ENCODE peak calls at places on chromosomes 4 and X, in seven cellular contexts. One of them, this sample, is unnamed.

GRCh38 chrX:152061557-152061956 is 76.8 kb downstream of the MAGEA10 start:
- DNase-seq in psoas muscle: no peak
- DNase-seq in EL: no peak
- DNase-seq in NCI-H774: no peak
- DNase-seq in HT-29: no peak
- DNase-seq in activated T-helper 1 cell treated with anti-CD3 and anti-CD28 coated beads, Interleukin-2, amount 50 U/mL, for 16 hours: no peak
- DNase-seq in stimulated activated CD4-positive, alpha-beta T cell treated with anti-CD3 and anti-CD28 coated beads, TNF-alpha, amount 100 ng/mL, for 4 hours: no peak
- DNase-seq in this sample: no peak

GRCh38 chrX:39946822-39947221 is 150.9 kb downstream of the BCOR start:
- DNase-seq in psoas muscle: no peak
- DNase-seq in EL: peak; percentile 82
- DNase-seq in NCI-H774: no peak
- DNase-seq in HT-29: no peak
- DNase-seq in activated T-helper 1 cell treated with anti-CD3 and anti-CD28 coated beads, Interleukin-2, amount 50 U/mL, for 16 hours: no peak
- DNase-seq in stimulated activated CD4-positive, alpha-beta T cell treated with anti-CD3 and anti-CD28 coated beads, TNF-alpha, amount 100 ng/mL, for 4 hours: no peak
- DNase-seq in this sample: no peak

GRCh38 chr4:125735107-125735506 is 420.4 kb downstream of the FAT4 start:
- DNase-seq in psoas muscle: peak; percentile 25
- DNase-seq in EL: peak; percentile 93
- DNase-seq in NCI-H774: no peak
- DNase-seq in HT-29: peak; percentile 44
- DNase-seq in activated T-helper 1 cell treated with anti-CD3 and anti-CD28 coated beads, Interleukin-2, amount 50 U/mL, for 16 hours: no peak
- DNase-seq in stimulated activated CD4-positive, alpha-beta T cell treated with anti-CD3 and anti-CD28 coated beads, TNF-alpha, amount 100 ng/mL, for 4 hours: no peak
- DNase-seq in this sample: peak; percentile 13

GRCh38 chr4:153169811-153170210 is 34.4 kb upstream of the TRIM2 start:
- DNase-seq in psoas muscle: no peak
- DNase-seq in EL: no peak
- DNase-seq in NCI-H774: no peak
- DNase-seq in HT-29: no peak
- DNase-seq in activated T-helper 1 cell treated with anti-CD3 and anti-CD28 coated beads, Interleukin-2, amount 50 U/mL, for 16 hours: no peak
- DNase-seq in stimulated activated CD4-positive, alpha-beta T cell treated with anti-CD3 and anti-CD28 coated beads, TNF-alpha, amount 100 ng/mL, for 4 hours: no peak
- DNase-seq in this sample: no peak

GRCh38 chr4:94889961-94890360 is 132.2 kb downstream of the BMPR1B start:
- DNase-seq in psoas muscle: no peak
- DNase-seq in EL: no peak
- DNase-seq in NCI-H774: no peak
- DNase-seq in HT-29: no peak
- DNase-seq in activated T-helper 1 cell treated with anti-CD3 and anti-CD28 coated beads, Interleukin-2, amount 50 U/mL, for 16 hours: no peak
- DNase-seq in stimulated activated CD4-positive, alpha-beta T cell treated with anti-CD3 and anti-CD28 coated beads, TNF-alpha, amount 100 ng/mL, for 4 hours: no peak
- DNase-seq in this sample: no peak

GRCh38 chr4:65645185-65645584 is 25.1 kb downstream of the EPHA5 start:
- DNase-seq in psoas muscle: no peak
- DNase-seq in EL: peak; percentile 40
- DNase-seq in NCI-H774: no peak
- DNase-seq in HT-29: no peak
- DNase-seq in activated T-helper 1 cell treated with anti-CD3 and anti-CD28 coated beads, Interleukin-2, amount 50 U/mL, for 16 hours: no peak
- DNase-seq in stimulated activated CD4-positive, alpha-beta T cell treated with anti-CD3 and anti-CD28 coated beads, TNF-alpha, amount 100 ng/mL, for 4 hours: no peak
- DNase-seq in this sample: no peak

GRCh38 chr4:58075724-58076123 is 965.5 kb upstream of the IGFBP7 start:
- DNase-seq in psoas muscle: no peak
- DNase-seq in EL: no peak
- DNase-seq in NCI-H774: no peak
- DNase-seq in HT-29: no peak
- DNase-seq in activated T-helper 1 cell treated with anti-CD3 and anti-CD28 coated beads, Interleukin-2, amount 50 U/mL, for 16 hours: no peak
- DNase-seq in stimulated activated CD4-positive, alpha-beta T cell treated with anti-CD3 and anti-CD28 coated beads, TNF-alpha, amount 100 ng/mL, for 4 hours: no peak
- DNase-seq in this sample: no peak

GRCh38 chr4:167509551-167509950 is 275.3 kb upstream of the SPOCK3 start:
- DNase-seq in psoas muscle: no peak
- DNase-seq in EL: no peak
- DNase-seq in NCI-H774: no peak
- DNase-seq in HT-29: no peak
- DNase-seq in activated T-helper 1 cell treated with anti-CD3 and anti-CD28 coated beads, Interleukin-2, amount 50 U/mL, for 16 hours: no peak
- DNase-seq in stimulated activated CD4-positive, alpha-beta T cell treated with anti-CD3 and anti-CD28 coated beads, TNF-alpha, amount 100 ng/mL, for 4 hours: no peak
- DNase-seq in this sample: no peak

GRCh38 chr4:39941682-39942217 is 36.0 kb downstream of the PDS5A start:
- DNase-seq in psoas muscle: no peak
- DNase-seq in EL: no peak
- DNase-seq in NCI-H774: no peak
- DNase-seq in HT-29: no peak
- DNase-seq in activated T-helper 1 cell treated with anti-CD3 and anti-CD28 coated beads, Interleukin-2, amount 50 U/mL, for 16 hours: no peak
- DNase-seq in stimulated activated CD4-positive, alpha-beta T cell treated with anti-CD3 and anti-CD28 coated beads, TNF-alpha, amount 100 ng/mL, for 4 hours: no peak
- DNase-seq in this sample: no peak

GRCh38 chr4:115234405-115235093 is 121.1 kb upstream of the NDST4 start:
- DNase-seq in psoas muscle: no peak
- DNase-seq in EL: no peak
- DNase-seq in NCI-H774: no peak
- DNase-seq in HT-29: peak; percentile 39
- DNase-seq in activated T-helper 1 cell treated with anti-CD3 and anti-CD28 coated beads, Interleukin-2, amount 50 U/mL, for 16 hours: no peak
- DNase-seq in stimulated activated CD4-positive, alpha-beta T cell treated with anti-CD3 and anti-CD28 coated beads, TNF-alpha, amount 100 ng/mL, for 4 hours: no peak
- DNase-seq in this sample: no peak

This sample was measured in mucosa of gallbladder.